ENCODE peak calls at places on chromosomes 5 and 9, in four cellular contexts. One of them, this sample, is unnamed. For H3K9me1, the result is how much of the 10 kb centered on the place peaks cover.

GRCh38 chr5:133052317-133053175 is 733 bp downstream of the HSPA4 start:
- DNase-seq in keratinocyte: no peak
- DNase-seq in K562: peak
- DNase-seq in endothelial cell of umbilical vein: peak
- DNase-seq in this sample: peak

GRCh38 chr5:51567636-51568035 is 184.4 kb downstream of the ISL1 start:
- DNase-seq in keratinocyte: peak
- DNase-seq in K562: no peak
- DNase-seq in endothelial cell of umbilical vein: no peak
- DNase-seq in this sample: no peak

GRCh38 chr9:107733530-107733907 is 243.9 kb upstream of the KLF4 start:
- DNase-seq in keratinocyte: no peak
- DNase-seq in K562: no peak
- DNase-seq in endothelial cell of umbilical vein: peak
- DNase-seq in this sample: no peak

GRCh38 chr5:14443665-14444064 is 137.9 kb upstream of the OTULINL start:
- DNase-seq in keratinocyte: no peak
- DNase-seq in K562: no peak
- DNase-seq in endothelial cell of umbilical vein: peak
- DNase-seq in this sample: no peak

GRCh38 chr9:16571127-16571848 is 299.2 kb downstream of the BNC2 start:
- DNase-seq in keratinocyte: no peak
- DNase-seq in K562: no peak
- DNase-seq in endothelial cell of umbilical vein: no peak
- DNase-seq in this sample: peak

GRCh38 chr5:76607353-76607871 is 15.8 kb downstream of the F2RL2 start:
- DNase-seq in keratinocyte: no peak
- DNase-seq in K562: no peak
- DNase-seq in endothelial cell of umbilical vein: no peak
- DNase-seq in this sample: peak

GRCh38 chr9:112764837-112765236 is 14.3 kb downstream of the SNX30 start:
- DNase-seq in keratinocyte: no peak
- DNase-seq in K562: peak
- DNase-seq in endothelial cell of umbilical vein: no peak
- DNase-seq in this sample: no peak

GRCh38 chr9:135329571-135330306 is 149.8 kb upstream of the PPP1R26 start:
- DNase-seq in keratinocyte: no peak
- DNase-seq in K562: no peak
- DNase-seq in endothelial cell of umbilical vein: no peak
- DNase-seq in this sample: no peak

GRCh38 chr9:87111010-87111409 is 163.7 kb upstream of the GAS1 start:
- DNase-seq in keratinocyte: no peak
- DNase-seq in K562: no peak
- DNase-seq in endothelial cell of umbilical vein: no peak
- DNase-seq in this sample: no peak

GRCh38 chr5:133086366-133086875 is 34.6 kb downstream of the HSPA4 start:
- DNase-seq in keratinocyte: no peak
- DNase-seq in K562: no peak
- DNase-seq in endothelial cell of umbilical vein: no peak
- DNase-seq in this sample: no peak

GRCh38 chr5:164967354-164967753 is 1461.9 kb downstream of the MAT2B start:
- DNase-seq in keratinocyte: no peak
- DNase-seq in K562: no peak
- DNase-seq in endothelial cell of umbilical vein: no peak
- DNase-seq in this sample: no peak

GRCh38 chr9:93576296-93577044 is at the start of gene PHF2:
- DNase-seq in keratinocyte: no peak
- DNase-seq in K562: peak
- DNase-seq in endothelial cell of umbilical vein: no peak
- DNase-seq in this sample: no peak

GRCh38 chr5:105638437-105638836 is 2032.3 kb downstream of the EFNA5 start:
- DNase-seq in keratinocyte: no peak
- DNase-seq in K562: no peak
- DNase-seq in endothelial cell of umbilical vein: no peak
- DNase-seq in this sample: no peak

GRCh38 chr5:137209232-137209810 is 289.8 kb downstream of the SPOCK1 start:
- DNase-seq in keratinocyte: no peak
- DNase-seq in K562: no peak
- DNase-seq in endothelial cell of umbilical vein: peak
- DNase-seq in this sample: no peak

GRCh38 chr5:180914646-180915045 is 15.7 kb downstream of the BTNL8 start:
- DNase-seq in keratinocyte: no peak
- DNase-seq in K562: no peak
- DNase-seq in endothelial cell of umbilical vein: no peak
- DNase-seq in this sample: no peak

GRCh38 chr9:107260437-107261081 is 22.5 kb upstream of the RAD23B start:
- DNase-seq in keratinocyte: no peak
- DNase-seq in K562: no peak
- DNase-seq in endothelial cell of umbilical vein: no peak
- DNase-seq in this sample: no peak

GRCh38 chr5:124252094-124252750 is 494.2 kb downstream of the ZNF608 start:
- DNase-seq in keratinocyte: no peak
- DNase-seq in K562: no peak
- DNase-seq in endothelial cell of umbilical vein: no peak
- DNase-seq in this sample: no peak

GRCh38 chr5:62475072-62475471 is 62.5 kb downstream of the IPO11 start:
- DNase-seq in keratinocyte: no peak
- DNase-seq in K562: no peak
- DNase-seq in endothelial cell of umbilical vein: no peak
- DNase-seq in this sample: peak

GRCh38 chr5:106019271-106019670 is 1651.5 kb downstream of the EFNA5 start:
- DNase-seq in keratinocyte: no peak
- DNase-seq in K562: no peak
- DNase-seq in endothelial cell of umbilical vein: peak
- DNase-seq in this sample: peak

GRCh38 chr5:68288756-68289134 is 73.2 kb downstream of the PIK3R1 start:
- DNase-seq in keratinocyte: no peak
- DNase-seq in K562: peak
- DNase-seq in endothelial cell of umbilical vein: no peak
- DNase-seq in this sample: no peak

GRCh38 chr5:147935032-147935431 is 28.7 kb upstream of the C5orf46 start:
- DNase-seq in keratinocyte: no peak
- DNase-seq in K562: no peak
- DNase-seq in endothelial cell of umbilical vein: peak
- DNase-seq in this sample: peak

GRCh38 chr9:73741316-73741715 is 589.7 kb downstream of the ANXA1 start:
- DNase-seq in keratinocyte: no peak
- DNase-seq in K562: no peak
- DNase-seq in endothelial cell of umbilical vein: no peak
- DNase-seq in this sample: no peak

GRCh38 chr5:150544606-150545219 is 36.8 kb downstream of the NDST1 start:
- DNase-seq in keratinocyte: no peak
- DNase-seq in K562: peak
- DNase-seq in endothelial cell of umbilical vein: peak
- DNase-seq in this sample: peak

GRCh38 chr5:122312670-122312988 is 592 bp downstream of the SNCAIP start:
- DNase-seq in keratinocyte: no peak
- DNase-seq in K562: no peak
- DNase-seq in endothelial cell of umbilical vein: no peak
- DNase-seq in this sample: peak
- H3K9me1 ChIP-seq in keratinocyte: under half
- H3K9me1 ChIP-seq in K562: under half
- H3K9me1 ChIP-seq in endothelial cell of umbilical vein: under half
- H3K9me1 ChIP-seq in this sample: under half

DNA sequence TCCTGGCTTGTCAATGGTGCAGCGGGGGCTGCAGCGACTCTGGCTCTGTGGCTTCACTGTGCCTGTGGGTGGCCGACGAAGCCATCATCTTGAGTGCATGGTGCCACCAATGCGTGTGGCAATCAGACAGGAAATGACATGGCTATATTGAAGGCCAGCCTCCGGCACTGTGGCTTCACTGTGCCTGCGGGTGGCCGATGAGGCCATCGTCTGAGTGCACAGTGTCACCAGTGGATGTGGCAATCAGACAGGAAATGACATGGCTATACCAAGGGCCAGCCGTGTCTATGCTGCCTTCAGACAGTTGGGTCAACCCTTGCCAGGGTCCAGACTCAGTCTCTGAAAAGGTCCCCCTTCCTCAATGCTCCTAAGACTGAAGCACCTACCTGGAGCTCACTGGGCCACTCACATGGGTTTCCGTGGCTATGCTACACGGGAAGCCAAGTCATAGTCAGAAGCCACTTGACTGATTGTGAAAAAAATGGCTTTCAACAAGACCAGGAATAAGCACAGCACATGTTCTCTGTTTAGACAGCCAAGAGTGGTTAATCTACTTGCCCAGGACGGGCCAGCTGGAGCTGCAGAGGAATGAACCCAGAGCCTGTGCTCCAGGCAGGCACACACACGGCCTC is 67.5 kb upstream of the S1PR3 start:
- DNase-seq in keratinocyte: no peak
- DNase-seq in K562: no peak
- DNase-seq in endothelial cell of umbilical vein: no peak
- DNase-seq in this sample: no peak
- H3K9me1 ChIP-seq in keratinocyte: under half
- H3K9me1 ChIP-seq in K562: under half
- H3K9me1 ChIP-seq in endothelial cell of umbilical vein: under half
- H3K9me1 ChIP-seq in this sample: under half

GRCh38 chr5:167565555-167565954 is 725.9 kb upstream of the WWC1 start:
- DNase-seq in keratinocyte: no peak
- DNase-seq in K562: no peak
- DNase-seq in endothelial cell of umbilical vein: no peak
- DNase-seq in this sample: peak
- H3K9me1 ChIP-seq in keratinocyte: under half
- H3K9me1 ChIP-seq in K562: under half
- H3K9me1 ChIP-seq in endothelial cell of umbilical vein: under half
- H3K9me1 ChIP-seq in this sample: under half

DNA sequence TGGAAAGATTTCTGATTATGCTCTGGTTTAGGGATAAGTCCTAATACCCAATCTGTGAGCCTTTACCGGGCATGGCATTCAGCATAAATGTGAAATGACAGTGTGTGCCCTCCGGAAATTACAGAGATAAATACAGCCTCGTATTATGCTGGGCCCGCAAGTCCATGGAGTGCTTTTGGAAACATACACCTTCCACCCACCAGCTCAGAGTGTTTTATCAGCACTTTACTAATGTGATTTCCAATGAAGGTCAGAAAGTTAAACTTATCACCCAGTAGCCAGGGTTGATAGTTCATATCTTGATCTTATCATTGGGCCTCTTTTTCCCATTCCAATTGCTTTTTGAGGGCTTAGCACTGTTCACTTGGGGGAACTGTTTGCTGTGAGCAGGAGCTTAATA is 94.8 kb downstream of the SGCD start:
- DNase-seq in keratinocyte: no peak
- DNase-seq in K562: no peak
- DNase-seq in endothelial cell of umbilical vein: no peak
- DNase-seq in this sample: no peak
- H3K9me1 ChIP-seq in keratinocyte: under half
- H3K9me1 ChIP-seq in K562: under half
- H3K9me1 ChIP-seq in endothelial cell of umbilical vein: under half
- H3K9me1 ChIP-seq in this sample: under half

GRCh38 chr5:16896767-16897166 is 39.3 kb downstream of the MYO10 start:
- DNase-seq in keratinocyte: no peak
- DNase-seq in K562: no peak
- DNase-seq in endothelial cell of umbilical vein: no peak
- DNase-seq in this sample: no peak
- H3K9me1 ChIP-seq in keratinocyte: under half
- H3K9me1 ChIP-seq in K562: under half
- H3K9me1 ChIP-seq in endothelial cell of umbilical vein: under half
- H3K9me1 ChIP-seq in this sample: half or more

GRCh38 chr9:82412586-82412985 is 424.0 kb downstream of the SPATA31D1 start:
- DNase-seq in keratinocyte: peak
- DNase-seq in K562: no peak
- DNase-seq in endothelial cell of umbilical vein: no peak
- DNase-seq in this sample: peak
- H3K9me1 ChIP-seq in keratinocyte: under half
- H3K9me1 ChIP-seq in K562: under half
- H3K9me1 ChIP-seq in endothelial cell of umbilical vein: under half
- H3K9me1 ChIP-seq in this sample: under half